ENCODE peak calls at places on chromosomes 12 and 14, in nine cellular contexts. One of them, this sample, is unnamed.
A peak's percentile ranks its signal among the peaks of the same experiment; 100 is the strongest.

GRCh38 chr14:28603606-28604005 is 163.0 kb upstream of the FOXG1 start:
- DNase-seq in SHP77: no peak
- DNase-seq in H7: no peak
- DNase-seq in RWPE1: peak; percentile 0
- DNase-seq in HFFc6: no peak
- DNase-seq in gastrocnemius medialis: no peak
- DNase-seq in activated T-helper 1 cell treated with anti-CD3 and anti-CD28 coated beads, Interleukin-12 subunit alpha, Interleukin-12 subunit beta, Interleukin-2, Interleukin-4 antibody, amounts not matched to agents 30 ng/mL and 10 ng/mL and 1 ng/mL, durations not matched to agents 14 hours and 24 hours and 36 hours: no peak
- DNase-seq in foreskin fibroblast: no peak
- DNase-seq in stimulated activated CD8-positive, alpha-beta memory T cell treated with anti-CD3 and anti-CD28 coated beads, Interleukin-2, amount 100 ng/mL, for 1 hour: no peak
- DNase-seq in this sample: no peak

GRCh38 chr14:33737446-33737845 is 213.4 kb downstream of the EGLN3 start:
- DNase-seq in SHP77: no peak
- DNase-seq in H7: no peak
- DNase-seq in RWPE1: no peak
- DNase-seq in HFFc6: peak; percentile 92
- DNase-seq in gastrocnemius medialis: no peak
- DNase-seq in activated T-helper 1 cell treated with anti-CD3 and anti-CD28 coated beads, Interleukin-12 subunit alpha, Interleukin-12 subunit beta, Interleukin-2, Interleukin-4 antibody, amounts not matched to agents 30 ng/mL and 10 ng/mL and 1 ng/mL, durations not matched to agents 14 hours and 24 hours and 36 hours: no peak
- DNase-seq in foreskin fibroblast: peak; percentile 78
- DNase-seq in stimulated activated CD8-positive, alpha-beta memory T cell treated with anti-CD3 and anti-CD28 coated beads, Interleukin-2, amount 100 ng/mL, for 1 hour: no peak
- DNase-seq in this sample: peak; percentile 93

GRCh38 chr12:90514325-90514724 is 440.7 kb downstream of the CCER1 start:
- DNase-seq in SHP77: no peak
- DNase-seq in H7: no peak
- DNase-seq in RWPE1: no peak
- DNase-seq in HFFc6: no peak
- DNase-seq in gastrocnemius medialis: no peak
- DNase-seq in activated T-helper 1 cell treated with anti-CD3 and anti-CD28 coated beads, Interleukin-12 subunit alpha, Interleukin-12 subunit beta, Interleukin-2, Interleukin-4 antibody, amounts not matched to agents 30 ng/mL and 10 ng/mL and 1 ng/mL, durations not matched to agents 14 hours and 24 hours and 36 hours: no peak
- DNase-seq in foreskin fibroblast: peak; percentile 35
- DNase-seq in stimulated activated CD8-positive, alpha-beta memory T cell treated with anti-CD3 and anti-CD28 coated beads, Interleukin-2, amount 100 ng/mL, for 1 hour: no peak
- DNase-seq in this sample: no peak

GRCh38 chr14:72573725-72574426 is 320.0 kb downstream of the DPF3 start:
- DNase-seq in SHP77: no peak
- DNase-seq in H7: no peak
- DNase-seq in RWPE1: no peak
- DNase-seq in HFFc6: no peak
- DNase-seq in gastrocnemius medialis: no peak
- DNase-seq in activated T-helper 1 cell treated with anti-CD3 and anti-CD28 coated beads, Interleukin-12 subunit alpha, Interleukin-12 subunit beta, Interleukin-2, Interleukin-4 antibody, amounts not matched to agents 30 ng/mL and 10 ng/mL and 1 ng/mL, durations not matched to agents 14 hours and 24 hours and 36 hours: no peak
- DNase-seq in foreskin fibroblast: no peak
- DNase-seq in stimulated activated CD8-positive, alpha-beta memory T cell treated with anti-CD3 and anti-CD28 coated beads, Interleukin-2, amount 100 ng/mL, for 1 hour: no peak
- DNase-seq in this sample: no peak

GRCh38 chr12:49511410-49511809 is 27.4 kb upstream of the KCNH3 start:
- DNase-seq in SHP77: no peak
- DNase-seq in H7: no peak
- DNase-seq in RWPE1: no peak
- DNase-seq in HFFc6: no peak
- DNase-seq in gastrocnemius medialis: no peak
- DNase-seq in activated T-helper 1 cell treated with anti-CD3 and anti-CD28 coated beads, Interleukin-12 subunit alpha, Interleukin-12 subunit beta, Interleukin-2, Interleukin-4 antibody, amounts not matched to agents 30 ng/mL and 10 ng/mL and 1 ng/mL, durations not matched to agents 14 hours and 24 hours and 36 hours: no peak
- DNase-seq in foreskin fibroblast: no peak
- DNase-seq in stimulated activated CD8-positive, alpha-beta memory T cell treated with anti-CD3 and anti-CD28 coated beads, Interleukin-2, amount 100 ng/mL, for 1 hour: no peak
- DNase-seq in this sample: no peak

GRCh38 chr14:91041450-91041849 is 19.0 kb downstream of the RPS6KA5 start:
- DNase-seq in SHP77: no peak
- DNase-seq in H7: no peak
- DNase-seq in RWPE1: no peak
- DNase-seq in HFFc6: no peak
- DNase-seq in gastrocnemius medialis: no peak
- DNase-seq in activated T-helper 1 cell treated with anti-CD3 and anti-CD28 coated beads, Interleukin-12 subunit alpha, Interleukin-12 subunit beta, Interleukin-2, Interleukin-4 antibody, amounts not matched to agents 30 ng/mL and 10 ng/mL and 1 ng/mL, durations not matched to agents 14 hours and 24 hours and 36 hours: no peak
- DNase-seq in foreskin fibroblast: no peak
- DNase-seq in stimulated activated CD8-positive, alpha-beta memory T cell treated with anti-CD3 and anti-CD28 coated beads, Interleukin-2, amount 100 ng/mL, for 1 hour: no peak
- DNase-seq in this sample: no peak

GRCh38 chr12:14417717-14418116 is 52.2 kb downstream of the ATF7IP start:
- DNase-seq in SHP77: peak; percentile 49
- DNase-seq in H7: peak; percentile 62
- DNase-seq in RWPE1: peak; percentile 46
- DNase-seq in HFFc6: peak; percentile 85
- DNase-seq in gastrocnemius medialis: peak; percentile 64
- DNase-seq in activated T-helper 1 cell treated with anti-CD3 and anti-CD28 coated beads, Interleukin-12 subunit alpha, Interleukin-12 subunit beta, Interleukin-2, Interleukin-4 antibody, amounts not matched to agents 30 ng/mL and 10 ng/mL and 1 ng/mL, durations not matched to agents 14 hours and 24 hours and 36 hours: peak; percentile 60
- DNase-seq in foreskin fibroblast: peak; percentile 84
- DNase-seq in stimulated activated CD8-positive, alpha-beta memory T cell treated with anti-CD3 and anti-CD28 coated beads, Interleukin-2, amount 100 ng/mL, for 1 hour: peak; percentile 41
- DNase-seq in this sample: peak; percentile 77

GRCh38 chr12:5200276-5201087 is 156.8 kb downstream of the KCNA5 start:
- DNase-seq in SHP77: peak; percentile 1
- DNase-seq in H7: peak; percentile 86
- DNase-seq in RWPE1: peak; percentile 16
- DNase-seq in HFFc6: peak; percentile 8
- DNase-seq in gastrocnemius medialis: peak; percentile 26
- DNase-seq in activated T-helper 1 cell treated with anti-CD3 and anti-CD28 coated beads, Interleukin-12 subunit alpha, Interleukin-12 subunit beta, Interleukin-2, Interleukin-4 antibody, amounts not matched to agents 30 ng/mL and 10 ng/mL and 1 ng/mL, durations not matched to agents 14 hours and 24 hours and 36 hours: no peak
- DNase-seq in foreskin fibroblast: no peak
- DNase-seq in stimulated activated CD8-positive, alpha-beta memory T cell treated with anti-CD3 and anti-CD28 coated beads, Interleukin-2, amount 100 ng/mL, for 1 hour: no peak
- DNase-seq in this sample: peak; percentile 41

GRCh38 chr12:57672801-57673200 is 21.1 kb upstream of the OS9 start:
- DNase-seq in SHP77: no peak
- DNase-seq in H7: no peak
- DNase-seq in RWPE1: no peak
- DNase-seq in HFFc6: no peak
- DNase-seq in gastrocnemius medialis: no peak
- DNase-seq in activated T-helper 1 cell treated with anti-CD3 and anti-CD28 coated beads, Interleukin-12 subunit alpha, Interleukin-12 subunit beta, Interleukin-2, Interleukin-4 antibody, amounts not matched to agents 30 ng/mL and 10 ng/mL and 1 ng/mL, durations not matched to agents 14 hours and 24 hours and 36 hours: no peak
- DNase-seq in foreskin fibroblast: no peak
- DNase-seq in stimulated activated CD8-positive, alpha-beta memory T cell treated with anti-CD3 and anti-CD28 coated beads, Interleukin-2, amount 100 ng/mL, for 1 hour: no peak
- DNase-seq in this sample: no peak

GRCh38 chr12:122021822-122022392 is at the start of gene BCL7A:
- DNase-seq in SHP77: peak; percentile 55
- DNase-seq in H7: peak; percentile 93
- DNase-seq in RWPE1: peak; percentile 45
- DNase-seq in HFFc6: peak; percentile 73
- DNase-seq in gastrocnemius medialis: peak; percentile 79
- DNase-seq in activated T-helper 1 cell treated with anti-CD3 and anti-CD28 coated beads, Interleukin-12 subunit alpha, Interleukin-12 subunit beta, Interleukin-2, Interleukin-4 antibody, amounts not matched to agents 30 ng/mL and 10 ng/mL and 1 ng/mL, durations not matched to agents 14 hours and 24 hours and 36 hours: peak; percentile 47
- DNase-seq in foreskin fibroblast: peak; percentile 76
- DNase-seq in stimulated activated CD8-positive, alpha-beta memory T cell treated with anti-CD3 and anti-CD28 coated beads, Interleukin-2, amount 100 ng/mL, for 1 hour: no peak
- DNase-seq in this sample: peak; percentile 69

GRCh38 chr12:21666722-21667121 is 9.1 kb upstream of the LDHB start:
- DNase-seq in SHP77: peak; percentile 25
- DNase-seq in H7: no peak
- DNase-seq in RWPE1: no peak
- DNase-seq in HFFc6: no peak
- DNase-seq in gastrocnemius medialis: no peak
- DNase-seq in activated T-helper 1 cell treated with anti-CD3 and anti-CD28 coated beads, Interleukin-12 subunit alpha, Interleukin-12 subunit beta, Interleukin-2, Interleukin-4 antibody, amounts not matched to agents 30 ng/mL and 10 ng/mL and 1 ng/mL, durations not matched to agents 14 hours and 24 hours and 36 hours: no peak
- DNase-seq in foreskin fibroblast: no peak
- DNase-seq in stimulated activated CD8-positive, alpha-beta memory T cell treated with anti-CD3 and anti-CD28 coated beads, Interleukin-2, amount 100 ng/mL, for 1 hour: no peak
- DNase-seq in this sample: no peak

GRCh38 chr14:76771432-76771980 is 10.2 kb downstream of the VASH1 start:
- DNase-seq in SHP77: no peak
- DNase-seq in H7: no peak
- DNase-seq in RWPE1: no peak
- DNase-seq in HFFc6: no peak
- DNase-seq in gastrocnemius medialis: no peak
- DNase-seq in activated T-helper 1 cell treated with anti-CD3 and anti-CD28 coated beads, Interleukin-12 subunit alpha, Interleukin-12 subunit beta, Interleukin-2, Interleukin-4 antibody, amounts not matched to agents 30 ng/mL and 10 ng/mL and 1 ng/mL, durations not matched to agents 14 hours and 24 hours and 36 hours: no peak
- DNase-seq in foreskin fibroblast: no peak
- DNase-seq in stimulated activated CD8-positive, alpha-beta memory T cell treated with anti-CD3 and anti-CD28 coated beads, Interleukin-2, amount 100 ng/mL, for 1 hour: no peak
- DNase-seq in this sample: no peak

GRCh38 chr12:76033116-76034001 is 1.8 kb upstream of the PHLDA1 start:
- DNase-seq in SHP77: no peak
- DNase-seq in H7: no peak
- DNase-seq in RWPE1: peak; percentile 20
- DNase-seq in HFFc6: no peak
- DNase-seq in gastrocnemius medialis: no peak
- DNase-seq in activated T-helper 1 cell treated with anti-CD3 and anti-CD28 coated beads, Interleukin-12 subunit alpha, Interleukin-12 subunit beta, Interleukin-2, Interleukin-4 antibody, amounts not matched to agents 30 ng/mL and 10 ng/mL and 1 ng/mL, durations not matched to agents 14 hours and 24 hours and 36 hours: no peak
- DNase-seq in foreskin fibroblast: no peak
- DNase-seq in stimulated activated CD8-positive, alpha-beta memory T cell treated with anti-CD3 and anti-CD28 coated beads, Interleukin-2, amount 100 ng/mL, for 1 hour: no peak
- DNase-seq in this sample: peak; percentile 45

GRCh38 chr12:42625611-42626010 is 36.1 kb upstream of the PRICKLE1 start:
- DNase-seq in SHP77: no peak
- DNase-seq in H7: no peak
- DNase-seq in RWPE1: peak; percentile 4
- DNase-seq in HFFc6: no peak
- DNase-seq in gastrocnemius medialis: no peak
- DNase-seq in activated T-helper 1 cell treated with anti-CD3 and anti-CD28 coated beads, Interleukin-12 subunit alpha, Interleukin-12 subunit beta, Interleukin-2, Interleukin-4 antibody, amounts not matched to agents 30 ng/mL and 10 ng/mL and 1 ng/mL, durations not matched to agents 14 hours and 24 hours and 36 hours: no peak
- DNase-seq in foreskin fibroblast: no peak
- DNase-seq in stimulated activated CD8-positive, alpha-beta memory T cell treated with anti-CD3 and anti-CD28 coated beads, Interleukin-2, amount 100 ng/mL, for 1 hour: no peak
- DNase-seq in this sample: no peak

GRCh38 chr14:65469903-65470302 is 57.4 kb downstream of the FUT8 start:
- DNase-seq in SHP77: no peak
- DNase-seq in H7: peak; percentile 36
- DNase-seq in RWPE1: no peak
- DNase-seq in HFFc6: no peak
- DNase-seq in gastrocnemius medialis: no peak
- DNase-seq in activated T-helper 1 cell treated with anti-CD3 and anti-CD28 coated beads, Interleukin-12 subunit alpha, Interleukin-12 subunit beta, Interleukin-2, Interleukin-4 antibody, amounts not matched to agents 30 ng/mL and 10 ng/mL and 1 ng/mL, durations not matched to agents 14 hours and 24 hours and 36 hours: no peak
- DNase-seq in foreskin fibroblast: no peak
- DNase-seq in stimulated activated CD8-positive, alpha-beta memory T cell treated with anti-CD3 and anti-CD28 coated beads, Interleukin-2, amount 100 ng/mL, for 1 hour: no peak
- DNase-seq in this sample: no peak

GRCh38 chr12:100698518-100698917 is 96.1 kb upstream of the ANO4 start:
- DNase-seq in SHP77: no peak
- DNase-seq in H7: no peak
- DNase-seq in RWPE1: no peak
- DNase-seq in HFFc6: no peak
- DNase-seq in gastrocnemius medialis: no peak
- DNase-seq in activated T-helper 1 cell treated with anti-CD3 and anti-CD28 coated beads, Interleukin-12 subunit alpha, Interleukin-12 subunit beta, Interleukin-2, Interleukin-4 antibody, amounts not matched to agents 30 ng/mL and 10 ng/mL and 1 ng/mL, durations not matched to agents 14 hours and 24 hours and 36 hours: no peak
- DNase-seq in foreskin fibroblast: no peak
- DNase-seq in stimulated activated CD8-positive, alpha-beta memory T cell treated with anti-CD3 and anti-CD28 coated beads, Interleukin-2, amount 100 ng/mL, for 1 hour: no peak
- DNase-seq in this sample: peak; percentile 11

GRCh38 chr12:48988030-48988649 is 10.0 kb downstream of the WNT1 start:
- DNase-seq in SHP77: peak; percentile 24
- DNase-seq in H7: peak; percentile 92
- DNase-seq in RWPE1: peak; percentile 65
- DNase-seq in HFFc6: peak; percentile 25
- DNase-seq in gastrocnemius medialis: peak; percentile 59
- DNase-seq in activated T-helper 1 cell treated with anti-CD3 and anti-CD28 coated beads, Interleukin-12 subunit alpha, Interleukin-12 subunit beta, Interleukin-2, Interleukin-4 antibody, amounts not matched to agents 30 ng/mL and 10 ng/mL and 1 ng/mL, durations not matched to agents 14 hours and 24 hours and 36 hours: peak; percentile 59
- DNase-seq in foreskin fibroblast: no peak
- DNase-seq in stimulated activated CD8-positive, alpha-beta memory T cell treated with anti-CD3 and anti-CD28 coated beads, Interleukin-2, amount 100 ng/mL, for 1 hour: no peak
- DNase-seq in this sample: peak; percentile 59

GRCh38 chr14:100830681-100831080 is 4.8 kb downstream of the MEG3 start:
- DNase-seq in SHP77: no peak
- DNase-seq in H7: no peak
- DNase-seq in RWPE1: no peak
- DNase-seq in HFFc6: no peak
- DNase-seq in gastrocnemius medialis: no peak
- DNase-seq in activated T-helper 1 cell treated with anti-CD3 and anti-CD28 coated beads, Interleukin-12 subunit alpha, Interleukin-12 subunit beta, Interleukin-2, Interleukin-4 antibody, amounts not matched to agents 30 ng/mL and 10 ng/mL and 1 ng/mL, durations not matched to agents 14 hours and 24 hours and 36 hours: no peak
- DNase-seq in foreskin fibroblast: no peak
- DNase-seq in stimulated activated CD8-positive, alpha-beta memory T cell treated with anti-CD3 and anti-CD28 coated beads, Interleukin-2, amount 100 ng/mL, for 1 hour: no peak
- DNase-seq in this sample: no peak

GRCh38 chr14:34364201-34364600 is 97.8 kb downstream of the SPTSSA start:
- DNase-seq in SHP77: no peak
- DNase-seq in H7: no peak
- DNase-seq in RWPE1: peak; percentile 20
- DNase-seq in HFFc6: no peak
- DNase-seq in gastrocnemius medialis: no peak
- DNase-seq in activated T-helper 1 cell treated with anti-CD3 and anti-CD28 coated beads, Interleukin-12 subunit alpha, Interleukin-12 subunit beta, Interleukin-2, Interleukin-4 antibody, amounts not matched to agents 30 ng/mL and 10 ng/mL and 1 ng/mL, durations not matched to agents 14 hours and 24 hours and 36 hours: no peak
- DNase-seq in foreskin fibroblast: no peak
- DNase-seq in stimulated activated CD8-positive, alpha-beta memory T cell treated with anti-CD3 and anti-CD28 coated beads, Interleukin-2, amount 100 ng/mL, for 1 hour: no peak
- DNase-seq in this sample: no peak

GRCh38 chr12:42586268-42586667 is 3.3 kb downstream of the PRICKLE1 start:
- DNase-seq in SHP77: no peak
- DNase-seq in H7: no peak
- DNase-seq in RWPE1: no peak
- DNase-seq in HFFc6: no peak
- DNase-seq in gastrocnemius medialis: no peak
- DNase-seq in activated T-helper 1 cell treated with anti-CD3 and anti-CD28 coated beads, Interleukin-12 subunit alpha, Interleukin-12 subunit beta, Interleukin-2, Interleukin-4 antibody, amounts not matched to agents 30 ng/mL and 10 ng/mL and 1 ng/mL, durations not matched to agents 14 hours and 24 hours and 36 hours: no peak
- DNase-seq in foreskin fibroblast: no peak
- DNase-seq in stimulated activated CD8-positive, alpha-beta memory T cell treated with anti-CD3 and anti-CD28 coated beads, Interleukin-2, amount 100 ng/mL, for 1 hour: no peak
- DNase-seq in this sample: no peak

GRCh38 chr12:91332305-91332704 is 149.7 kb upstream of the DCN start:
- DNase-seq in SHP77: no peak
- DNase-seq in H7: no peak
- DNase-seq in RWPE1: no peak
- DNase-seq in HFFc6: no peak
- DNase-seq in gastrocnemius medialis: no peak
- DNase-seq in activated T-helper 1 cell treated with anti-CD3 and anti-CD28 coated beads, Interleukin-12 subunit alpha, Interleukin-12 subunit beta, Interleukin-2, Interleukin-4 antibody, amounts not matched to agents 30 ng/mL and 10 ng/mL and 1 ng/mL, durations not matched to agents 14 hours and 24 hours and 36 hours: no peak
- DNase-seq in foreskin fibroblast: no peak
- DNase-seq in stimulated activated CD8-positive, alpha-beta memory T cell treated with anti-CD3 and anti-CD28 coated beads, Interleukin-2, amount 100 ng/mL, for 1 hour: no peak
- DNase-seq in this sample: no peak

GRCh38 chr12:84660139-84660538 is 252.5 kb downstream of the SLC6A15 start:
- DNase-seq in SHP77: no peak
- DNase-seq in H7: no peak
- DNase-seq in RWPE1: no peak
- DNase-seq in HFFc6: no peak
- DNase-seq in gastrocnemius medialis: no peak
- DNase-seq in activated T-helper 1 cell treated with anti-CD3 and anti-CD28 coated beads, Interleukin-12 subunit alpha, Interleukin-12 subunit beta, Interleukin-2, Interleukin-4 antibody, amounts not matched to agents 30 ng/mL and 10 ng/mL and 1 ng/mL, durations not matched to agents 14 hours and 24 hours and 36 hours: no peak
- DNase-seq in foreskin fibroblast: no peak
- DNase-seq in stimulated activated CD8-positive, alpha-beta memory T cell treated with anti-CD3 and anti-CD28 coated beads, Interleukin-2, amount 100 ng/mL, for 1 hour: no peak
- DNase-seq in this sample: no peak

GRCh38 chr12:132557969-132558856 is 52.2 kb downstream of the LRCOL1 start:
- DNase-seq in SHP77: no peak
- DNase-seq in H7: no peak
- DNase-seq in RWPE1: no peak
- DNase-seq in HFFc6: no peak
- DNase-seq in gastrocnemius medialis: no peak
- DNase-seq in activated T-helper 1 cell treated with anti-CD3 and anti-CD28 coated beads, Interleukin-12 subunit alpha, Interleukin-12 subunit beta, Interleukin-2, Interleukin-4 antibody, amounts not matched to agents 30 ng/mL and 10 ng/mL and 1 ng/mL, durations not matched to agents 14 hours and 24 hours and 36 hours: no peak
- DNase-seq in foreskin fibroblast: no peak
- DNase-seq in stimulated activated CD8-positive, alpha-beta memory T cell treated with anti-CD3 and anti-CD28 coated beads, Interleukin-2, amount 100 ng/mL, for 1 hour: no peak
- DNase-seq in this sample: no peak

GRCh38 chr14:53807580-53807979 is 149.0 kb downstream of the BMP4 start:
- DNase-seq in SHP77: no peak
- DNase-seq in H7: no peak
- DNase-seq in RWPE1: no peak
- DNase-seq in HFFc6: no peak
- DNase-seq in gastrocnemius medialis: peak; percentile 69
- DNase-seq in activated T-helper 1 cell treated with anti-CD3 and anti-CD28 coated beads, Interleukin-12 subunit alpha, Interleukin-12 subunit beta, Interleukin-2, Interleukin-4 antibody, amounts not matched to agents 30 ng/mL and 10 ng/mL and 1 ng/mL, durations not matched to agents 14 hours and 24 hours and 36 hours: no peak
- DNase-seq in foreskin fibroblast: no peak
- DNase-seq in stimulated activated CD8-positive, alpha-beta memory T cell treated with anti-CD3 and anti-CD28 coated beads, Interleukin-2, amount 100 ng/mL, for 1 hour: no peak
- DNase-seq in this sample: no peak

This sample was measured in EL.